ENCODE peak calls at places on chromosomes 13 and 19, in six cellular contexts. L is A549, T is HepG2, D is SK-N-SH, N is K562, Y is GM12878. B is an unnamed sample.

GRCh38 chr19:36876993-36877938 is 26.6 kb downstream of the ZNF345 start:
- DNase-seq in T (no peak), N (no peak), Y (no peak), L (no peak), D (no peak), B (no peak)

GRCh38 chr13:30985637-30986205 is 53.3 kb downstream of the TEX26 start:
- DNase-seq in L (no peak), T (no peak), Y (no peak), D (no peak), N (no peak), B (peak)

GRCh38 chr13:24709186-24709913 is 29.1 kb downstream of the ATP12A start:
- DNase-seq in L (no peak), T (no peak), N (no peak), D (no peak), Y (no peak), B (no peak)

GRCh38 chr13:51797664-51798488 is 6.1 kb downstream of the DHRS12 start:
- DNase-seq in N (no peak), D (peak), L (peak), T (peak), Y (no peak), B (peak)

GRCh38 chr13:114140909-114141255 is 8.5 kb upstream of the RASA3 start:
- DNase-seq in Y (no peak), L (no peak), N (no peak), T (no peak), D (no peak), B (no peak)

GRCh38 chr19:55447421-55448174 is 4.5 kb upstream of the SHISA7 start:
- DNase-seq in T (no peak), D (peak), N (no peak), L (peak), Y (no peak), B (peak)

GRCh38 chr13:113666951-113667701 is at the start of gene GRK1:
- DNase-seq in T (no peak), D (no peak), L (no peak), N (no peak), Y (no peak), B (no peak)

GRCh38 chr13:110347535-110348308 is 40.6 kb downstream of the COL4A2 start:
- DNase-seq in D (no peak), L (peak), N (no peak), Y (no peak), T (peak), B (peak)

GRCh38 chr13:61954092-61954491 is 538.4 kb upstream of the PCDH20 start:
- DNase-seq in D (peak), N (no peak), Y (no peak), T (peak), L (no peak), B (peak)

GRCh38 chr19:17339088-17339741 is 1.9 kb downstream of the GTPBP3 start:
- DNase-seq in D (peak), Y (no peak), T (no peak), N (peak), L (no peak), B (no peak)

GRCh38 chr13:98352226-98352625 is 175.2 kb upstream of the RNF113B start:
- DNase-seq in L (no peak), T (no peak), N (no peak), Y (no peak), D (no peak), B (no peak)

GRCh38 chr19:51333836-51334460 is 8.0 kb downstream of the VSIG10L start:
- DNase-seq in D (peak), Y (no peak), T (no peak), N (peak), L (no peak), B (no peak)

GRCh38 chr13:100490692-100491091 is 97.9 kb downstream of the GGACT start:
- DNase-seq in N (no peak), Y (no peak), L (no peak), T (no peak), D (no peak), B (no peak)

GRCh38 chr19:50357178-50358100 is 8.0 kb downstream of the NAPSA start:
- DNase-seq in Y (peak), D (peak), T (peak), L (peak), N (peak), B (peak)

GRCh38 chr19:42272535-42272897 is 3.5 kb downstream of the CIC start:
- DNase-seq in Y (no peak), T (no peak), L (no peak), D (no peak), N (no peak), B (no peak)

GRCh38 chr19:35279985-35280821 is 2.1 kb upstream of the HAMP start:
- DNase-seq in L (no peak), T (peak), D (no peak), Y (peak), N (no peak), B (no peak)

GRCh38 chr13:109919715-109920375 is 133.5 kb upstream of the IRS2 start:
- DNase-seq in N (no peak), Y (no peak), L (no peak), T (no peak), D (no peak), B (peak)

GRCh38 chr13:34748078-34748477 is 194.0 kb upstream of the NBEA start:
- DNase-seq in N (no peak), L (no peak), T (no peak), D (no peak), Y (no peak), B (no peak)
- TF ChIP-seq SMC3 in N (no peak), L (no peak), T (no peak), D (no peak), Y (no peak), B (no peak)

DNA sequence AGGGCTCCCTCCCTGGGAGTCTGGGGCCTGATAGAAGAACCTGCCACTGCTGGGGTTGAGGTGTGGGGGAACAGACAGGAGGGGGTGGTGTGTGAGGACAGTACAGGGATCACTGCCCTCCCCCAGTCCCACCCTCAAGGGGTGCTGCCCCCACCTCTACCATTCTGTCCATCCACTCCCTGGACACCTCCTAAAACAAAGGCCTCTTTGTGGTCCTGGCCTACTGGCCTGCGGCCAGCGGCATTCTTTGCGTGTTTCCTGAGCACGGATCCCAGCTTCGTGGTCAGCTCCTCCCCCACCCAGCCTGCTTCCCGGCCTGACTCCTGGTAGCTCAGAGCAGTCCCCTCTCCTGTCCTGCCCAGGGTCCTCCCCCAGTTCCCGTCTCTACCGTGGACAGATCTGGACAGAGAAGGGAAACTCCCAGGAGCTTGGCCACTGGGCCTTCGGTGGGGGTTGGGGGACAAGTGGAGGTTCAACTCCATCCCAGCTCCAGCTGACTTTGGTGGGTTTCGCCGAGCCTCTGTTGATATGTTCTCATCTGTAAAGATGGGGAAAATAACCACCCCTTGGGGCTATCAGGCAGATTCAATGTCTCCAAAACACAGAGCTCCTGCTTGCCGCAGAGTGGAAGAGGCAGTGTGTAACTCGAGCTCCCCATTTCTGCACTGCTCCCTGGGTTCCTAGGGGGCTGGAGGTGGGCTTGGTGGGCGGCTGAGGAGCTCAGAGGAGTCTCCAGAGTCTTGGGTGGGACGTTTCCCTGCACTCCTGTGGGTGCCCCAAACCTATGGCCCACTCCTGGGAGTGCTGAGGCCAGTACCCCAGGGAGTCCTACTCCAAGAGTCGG is 48.7 kb downstream of the LYL1 start:
- DNase-seq in L (no peak), N (no peak), T (peak), D (peak), Y (no peak), B (peak)
- TF ChIP-seq SMC3 in L (no peak), N (no peak), T (no peak), D (no peak), Y (no peak), B (no peak)

DNA sequence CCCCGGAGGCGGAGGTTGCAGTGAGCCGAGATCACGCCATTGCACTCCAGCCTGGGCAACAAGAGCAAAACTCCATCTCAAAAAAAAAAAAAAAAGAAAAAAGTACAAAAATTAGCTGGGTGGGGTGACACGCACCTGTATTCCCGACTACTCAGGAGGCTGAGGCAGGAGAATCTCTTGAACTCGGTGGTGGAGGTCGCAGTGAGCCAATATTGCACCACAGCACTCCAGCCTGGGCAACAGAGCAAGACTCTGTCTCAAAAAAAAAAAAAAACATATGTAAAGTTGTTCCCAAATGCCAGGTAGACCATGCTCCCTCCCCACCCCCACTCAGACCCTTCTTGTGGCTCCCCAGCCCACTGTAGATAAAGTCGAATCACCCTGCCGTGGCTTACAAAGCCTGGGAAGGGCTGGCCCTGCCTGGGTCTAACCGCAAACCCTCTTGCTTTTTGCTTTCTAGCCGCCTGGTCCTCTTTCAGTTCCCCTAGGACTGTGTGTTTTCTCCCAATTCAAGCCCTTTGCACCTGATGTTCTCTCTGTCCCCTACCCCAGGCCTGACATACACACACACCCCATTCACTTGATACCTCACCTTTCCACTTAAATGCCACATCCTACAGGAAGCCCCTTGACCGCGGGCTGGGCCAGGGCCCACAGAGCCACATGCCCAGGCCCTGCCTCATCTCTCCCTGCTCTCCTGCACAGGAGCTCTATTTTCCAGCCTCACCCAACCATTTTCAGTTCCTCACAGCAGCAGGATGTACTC is 34.4 kb downstream of the MAP4K1 start:
- DNase-seq in L (no peak), Y (peak), N (no peak), T (no peak), D (peak), B (no peak)
- TF ChIP-seq SMC3 in L (no peak), Y (no peak), N (no peak), T (no peak), D (no peak), B (no peak)

GRCh38 chr19:13149628-13150186 is 468 bp downstream of the STX10 start:
- DNase-seq in D (peak), N (no peak), T (peak), L (no peak), Y (no peak), B (no peak)
- TF ChIP-seq SMC3 in D (no peak), N (no peak), T (no peak), L (no peak), Y (no peak), B (peak)

GRCh38 chr19:14943601-14944000 is 2.3 kb downstream of the OR7C2 start:
- DNase-seq in Y (peak), T (no peak), L (no peak), N (no peak), D (no peak), B (no peak)
- TF ChIP-seq SMC3 in Y (no peak), T (no peak), L (no peak), N (no peak), D (no peak), B (no peak)

DNA sequence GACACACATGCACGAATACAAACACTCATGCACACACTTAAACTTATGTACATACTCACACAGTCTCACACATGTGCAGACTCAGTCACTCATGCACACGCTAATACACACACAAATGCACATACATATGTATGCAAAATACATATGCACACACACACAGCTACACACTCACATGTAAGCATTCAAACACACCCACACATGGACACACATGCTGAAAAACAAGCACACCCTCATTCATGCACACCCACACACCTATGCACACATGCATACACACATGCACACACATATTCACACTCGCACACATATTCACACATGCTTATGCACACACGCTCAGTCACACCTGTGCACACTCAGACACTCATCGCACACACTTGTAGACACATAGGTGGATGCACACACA is 9.3 kb downstream of the MUC16 start:
- DNase-seq in L (no peak), N (no peak), Y (no peak), D (no peak), T (no peak), B (no peak)
- TF ChIP-seq SMC3 in L (no peak), N (no peak), Y (no peak), D (no peak), T (no peak), B (no peak)

DNA sequence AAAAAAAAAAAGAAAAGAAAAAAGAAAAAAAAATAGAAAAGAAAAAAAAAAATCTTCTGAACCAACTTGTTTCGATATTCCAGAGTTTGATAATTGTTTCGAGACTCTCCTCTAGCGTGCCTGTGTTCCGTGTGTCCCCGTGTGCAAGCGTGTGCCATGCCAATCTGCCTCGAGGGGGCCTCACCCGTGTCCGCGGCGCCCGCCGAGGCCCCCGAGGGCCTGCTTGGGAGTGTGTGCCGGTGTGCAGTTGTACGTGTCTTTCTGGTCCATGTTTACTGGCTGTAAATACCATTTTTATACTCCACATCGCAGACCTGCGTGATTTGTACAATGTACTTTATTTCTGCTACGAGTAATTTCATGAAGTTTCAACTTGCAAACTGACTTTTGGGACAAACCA is 69.9 kb upstream of the NFIC start:
- DNase-seq in N (no peak), L (no peak), Y (no peak), D (peak), T (no peak), B (no peak)
- TF ChIP-seq SMC3 in N (no peak), L (no peak), Y (no peak), D (no peak), T (no peak), B (no peak)